ENCODE peak calls at places on chromosome 1, in six cellular contexts. One of them, this sample, is unnamed.

GRCh38 chr1:182392045-182393028 is 747 bp upstream of the GLUL start:
- DNase-seq in suprapubic skin: peak
- DNase-seq in RWPE1: peak
- DNase-seq in psoas muscle: no peak
- DNase-seq in GM12865: peak
- DNase-seq in lower lobe of right lung: peak
- DNase-seq in this sample: peak

GRCh38 chr1:159884296-159884695 is 15.7 kb downstream of the CFAP45 start:
- DNase-seq in suprapubic skin: no peak
- DNase-seq in RWPE1: no peak
- DNase-seq in psoas muscle: no peak
- DNase-seq in GM12865: no peak
- DNase-seq in lower lobe of right lung: no peak
- DNase-seq in this sample: no peak

GRCh38 chr1:47694011-47694890 is 256.4 kb downstream of the FOXD2 start:
- DNase-seq in suprapubic skin: peak
- DNase-seq in RWPE1: no peak
- DNase-seq in psoas muscle: no peak
- DNase-seq in GM12865: no peak
- DNase-seq in lower lobe of right lung: no peak
- DNase-seq in this sample: no peak

GRCh38 chr1:111220302-111220890 is 7.1 kb upstream of the CHI3L2 start:
- DNase-seq in suprapubic skin: no peak
- DNase-seq in RWPE1: no peak
- DNase-seq in psoas muscle: no peak
- DNase-seq in GM12865: peak
- DNase-seq in lower lobe of right lung: no peak
- DNase-seq in this sample: no peak

GRCh38 chr1:151839457-151840409 is at the start of gene C2CD4D:
- DNase-seq in suprapubic skin: no peak
- DNase-seq in RWPE1: peak
- DNase-seq in psoas muscle: no peak
- DNase-seq in GM12865: peak
- DNase-seq in lower lobe of right lung: peak
- DNase-seq in this sample: peak

GRCh38 chr1:48036693-48037386 is 39.7 kb upstream of the TRABD2B start:
- DNase-seq in suprapubic skin: no peak
- DNase-seq in RWPE1: no peak
- DNase-seq in psoas muscle: no peak
- DNase-seq in GM12865: no peak
- DNase-seq in lower lobe of right lung: no peak
- DNase-seq in this sample: no peak

GRCh38 chr1:240946926-240947325 is 335.0 kb upstream of the GREM2 start:
- DNase-seq in suprapubic skin: no peak
- DNase-seq in RWPE1: peak
- DNase-seq in psoas muscle: no peak
- DNase-seq in GM12865: peak
- DNase-seq in lower lobe of right lung: no peak
- DNase-seq in this sample: no peak

GRCh38 chr1:185499986-185500626 is 183.1 kb upstream of the IVNS1ABP start:
- DNase-seq in suprapubic skin: no peak
- DNase-seq in RWPE1: peak
- DNase-seq in psoas muscle: no peak
- DNase-seq in GM12865: no peak
- DNase-seq in lower lobe of right lung: no peak
- DNase-seq in this sample: no peak

GRCh38 chr1:15330028-15330427 is 79.7 kb upstream of the EFHD2 start:
- DNase-seq in suprapubic skin: no peak
- DNase-seq in RWPE1: peak
- DNase-seq in psoas muscle: no peak
- DNase-seq in GM12865: no peak
- DNase-seq in lower lobe of right lung: no peak
- DNase-seq in this sample: no peak

GRCh38 chr1:3918966-3919611 is 19.0 kb upstream of the C1orf174 start:
- DNase-seq in suprapubic skin: peak
- DNase-seq in RWPE1: no peak
- DNase-seq in psoas muscle: no peak
- DNase-seq in GM12865: no peak
- DNase-seq in lower lobe of right lung: peak
- DNase-seq in this sample: no peak

GRCh38 chr1:206739411-206740076 is 31.0 kb upstream of the IL19 start:
- DNase-seq in suprapubic skin: no peak
- DNase-seq in RWPE1: no peak
- DNase-seq in psoas muscle: no peak
- DNase-seq in GM12865: peak
- DNase-seq in lower lobe of right lung: no peak
- DNase-seq in this sample: no peak

GRCh38 chr1:32742132-32742947 is 39.8 kb upstream of the SYNC start:
- DNase-seq in suprapubic skin: no peak
- DNase-seq in RWPE1: peak
- DNase-seq in psoas muscle: no peak
- DNase-seq in GM12865: no peak
- DNase-seq in lower lobe of right lung: no peak
- DNase-seq in this sample: no peak

GRCh38 chr1:200150721-200151120 is 123.2 kb downstream of the NR5A2 start:
- DNase-seq in suprapubic skin: no peak
- DNase-seq in RWPE1: peak
- DNase-seq in psoas muscle: no peak
- DNase-seq in GM12865: peak
- DNase-seq in lower lobe of right lung: peak
- DNase-seq in this sample: no peak

GRCh38 chr1:51120629-51121028 is 18.6 kb downstream of the C1orf185 start:
- DNase-seq in suprapubic skin: no peak
- DNase-seq in RWPE1: no peak
- DNase-seq in psoas muscle: no peak
- DNase-seq in GM12865: no peak
- DNase-seq in lower lobe of right lung: no peak
- DNase-seq in this sample: no peak

GRCh38 chr1:9985001-9985400 is 12.0 kb upstream of the RBP7 start:
- DNase-seq in suprapubic skin: no peak
- DNase-seq in RWPE1: no peak
- DNase-seq in psoas muscle: no peak
- DNase-seq in GM12865: no peak
- DNase-seq in lower lobe of right lung: no peak
- DNase-seq in this sample: no peak

GRCh38 chr1:197736689-197737088 is 38.6 kb downstream of the DENND1B start:
- DNase-seq in suprapubic skin: no peak
- DNase-seq in RWPE1: peak
- DNase-seq in psoas muscle: no peak
- DNase-seq in GM12865: no peak
- DNase-seq in lower lobe of right lung: no peak
- DNase-seq in this sample: no peak

GRCh38 chr1:25594971-25595370 is 21.6 kb upstream of the MAN1C1 start:
- DNase-seq in suprapubic skin: no peak
- DNase-seq in RWPE1: no peak
- DNase-seq in psoas muscle: no peak
- DNase-seq in GM12865: no peak
- DNase-seq in lower lobe of right lung: no peak
- DNase-seq in this sample: no peak

GRCh38 chr1:25587290-25587689 is 29.3 kb upstream of the MAN1C1 start:
- DNase-seq in suprapubic skin: no peak
- DNase-seq in RWPE1: no peak
- DNase-seq in psoas muscle: no peak
- DNase-seq in GM12865: peak
- DNase-seq in lower lobe of right lung: no peak
- DNase-seq in this sample: no peak

GRCh38 chr1:25586181-25586588 is 30.4 kb upstream of the MAN1C1 start:
- DNase-seq in suprapubic skin: no peak
- DNase-seq in RWPE1: no peak
- DNase-seq in psoas muscle: no peak
- DNase-seq in GM12865: no peak
- DNase-seq in lower lobe of right lung: no peak
- DNase-seq in this sample: no peak

GRCh38 chr1:25590096-25590824 is 26.3 kb upstream of the MAN1C1 start:
- DNase-seq in suprapubic skin: no peak
- DNase-seq in RWPE1: no peak
- DNase-seq in psoas muscle: peak
- DNase-seq in GM12865: no peak
- DNase-seq in lower lobe of right lung: no peak
- DNase-seq in this sample: peak
- TF ChIP-seq CTCF in suprapubic skin: no peak
- TF ChIP-seq CTCF in RWPE1: no peak
- TF ChIP-seq CTCF in psoas muscle: no peak
- TF ChIP-seq CTCF in GM12865: no peak
- TF ChIP-seq CTCF in lower lobe of right lung: peak
- TF ChIP-seq CTCF in this sample: peak

GRCh38 chr1:156128749-156129682 is 14.5 kb downstream of the LMNA start:
- DNase-seq in suprapubic skin: no peak
- DNase-seq in RWPE1: no peak
- DNase-seq in psoas muscle: peak
- DNase-seq in GM12865: no peak
- DNase-seq in lower lobe of right lung: no peak
- DNase-seq in this sample: peak

GRCh38 chr1:156124557-156125483 is 10.3 kb downstream of the LMNA start:
- DNase-seq in suprapubic skin: no peak
- DNase-seq in RWPE1: no peak
- DNase-seq in psoas muscle: peak
- DNase-seq in GM12865: peak
- DNase-seq in lower lobe of right lung: peak
- DNase-seq in this sample: peak

GRCh38 chr1:156126701-156127534 is 12.4 kb downstream of the LMNA start:
- DNase-seq in suprapubic skin: no peak
- DNase-seq in RWPE1: no peak
- DNase-seq in psoas muscle: peak
- DNase-seq in GM12865: peak
- DNase-seq in lower lobe of right lung: peak
- DNase-seq in this sample: peak

GRCh38 chr1:156123356-156124196 is 9.1 kb downstream of the LMNA start:
- DNase-seq in suprapubic skin: peak
- DNase-seq in RWPE1: peak
- DNase-seq in psoas muscle: peak
- DNase-seq in GM12865: peak
- DNase-seq in lower lobe of right lung: peak
- DNase-seq in this sample: peak

GRCh38 chr1:156126043-156126700 is 11.7 kb downstream of the LMNA start:
- DNase-seq in suprapubic skin: peak
- DNase-seq in RWPE1: peak
- DNase-seq in psoas muscle: peak
- DNase-seq in GM12865: peak
- DNase-seq in lower lobe of right lung: peak
- DNase-seq in this sample: peak
- TF ChIP-seq CTCF in suprapubic skin: no peak
- TF ChIP-seq CTCF in RWPE1: peak
- TF ChIP-seq CTCF in psoas muscle: peak
- TF ChIP-seq CTCF in GM12865: peak
- TF ChIP-seq CTCF in lower lobe of right lung: peak
- TF ChIP-seq CTCF in this sample: peak

DNA sequence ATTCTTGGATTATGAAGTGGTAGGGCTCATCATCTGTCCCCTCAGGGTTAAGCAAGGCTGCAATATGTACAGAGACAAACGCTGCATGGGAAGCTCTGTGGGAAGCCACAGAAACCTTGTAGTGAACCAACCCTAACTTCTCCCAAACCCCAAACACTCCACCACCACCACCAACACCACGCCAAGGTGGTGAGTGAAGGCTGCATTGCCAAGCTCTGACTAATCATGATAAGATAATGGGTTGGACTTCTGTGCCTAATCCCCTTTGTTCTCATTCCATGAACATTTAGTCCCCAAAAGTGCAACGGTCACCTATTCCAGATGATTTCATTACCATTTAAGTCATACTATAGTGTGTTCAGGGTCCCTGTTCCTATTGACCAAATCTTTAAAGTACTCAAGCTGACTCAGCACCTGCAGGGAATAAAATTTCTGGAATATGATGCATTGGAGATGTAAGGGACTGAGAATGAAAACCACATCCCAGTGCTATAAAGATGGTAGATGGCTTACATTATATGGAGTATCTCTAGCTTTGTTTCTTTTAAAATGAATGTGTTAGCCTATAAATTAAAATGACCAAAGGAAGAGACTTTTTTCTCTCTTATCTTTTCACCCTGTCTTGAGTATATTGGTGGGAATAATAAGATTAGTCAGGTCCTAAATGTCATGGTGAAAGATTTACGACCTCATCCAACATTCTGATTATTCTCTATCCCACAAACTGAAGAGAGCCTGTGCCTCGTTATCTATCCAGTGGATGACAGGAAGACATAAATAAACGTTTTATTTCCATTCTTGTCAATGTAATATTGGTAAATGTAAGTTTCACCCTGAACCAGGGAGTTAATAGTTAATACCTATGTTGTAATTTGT is 22.6 kb upstream of the PLD5 start:
- DNase-seq in suprapubic skin: no peak
- DNase-seq in RWPE1: no peak
- DNase-seq in psoas muscle: no peak
- DNase-seq in GM12865: no peak
- DNase-seq in lower lobe of right lung: no peak
- DNase-seq in this sample: no peak
- TF ChIP-seq CTCF in suprapubic skin: no peak
- TF ChIP-seq CTCF in RWPE1: no peak
- TF ChIP-seq CTCF in psoas muscle: no peak
- TF ChIP-seq CTCF in GM12865: no peak
- TF ChIP-seq CTCF in lower lobe of right lung: no peak
- TF ChIP-seq CTCF in this sample: no peak

GRCh38 chr1:54848134-54848948 is 38.7 kb downstream of the DHCR24 start:
- DNase-seq in suprapubic skin: peak
- DNase-seq in RWPE1: no peak
- DNase-seq in psoas muscle: no peak
- DNase-seq in GM12865: no peak
- DNase-seq in lower lobe of right lung: no peak
- DNase-seq in this sample: no peak
- TF ChIP-seq CTCF in suprapubic skin: no peak
- TF ChIP-seq CTCF in RWPE1: no peak
- TF ChIP-seq CTCF in psoas muscle: no peak
- TF ChIP-seq CTCF in GM12865: no peak
- TF ChIP-seq CTCF in lower lobe of right lung: no peak
- TF ChIP-seq CTCF in this sample: no peak

DNA sequence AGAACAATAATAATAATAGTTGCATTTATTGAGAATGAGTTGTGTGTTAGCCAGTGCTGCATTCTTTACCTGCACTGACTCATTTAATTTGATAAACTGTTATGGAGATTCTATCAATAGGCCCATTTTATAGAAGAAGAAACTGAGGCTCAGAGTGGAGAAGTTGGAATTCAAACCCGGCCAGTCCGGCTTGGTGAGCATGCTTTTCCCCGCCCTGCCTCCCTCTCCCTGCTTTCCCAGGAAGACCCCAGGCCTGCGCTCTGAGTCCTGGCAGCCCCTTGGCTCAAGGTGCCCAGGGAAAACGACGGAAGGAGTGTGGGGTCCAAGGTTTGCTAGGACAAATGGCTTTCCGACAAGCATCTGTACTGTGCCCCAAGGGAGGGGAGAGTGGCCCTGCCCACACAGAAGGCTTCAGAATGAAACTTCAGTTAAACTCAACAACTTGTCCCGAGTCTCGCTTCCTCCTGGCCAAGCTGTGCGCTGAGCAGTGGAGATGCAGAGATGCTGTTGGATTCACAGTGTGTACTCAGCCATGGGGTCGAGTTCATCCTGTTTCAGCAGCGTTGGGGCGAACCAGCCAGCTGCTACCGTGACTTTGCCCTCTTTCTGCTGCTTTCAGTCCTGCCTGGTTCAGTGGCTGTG is 23.3 kb upstream of the PADI6 start:
- DNase-seq in suprapubic skin: no peak
- DNase-seq in RWPE1: no peak
- DNase-seq in psoas muscle: no peak
- DNase-seq in GM12865: peak
- DNase-seq in lower lobe of right lung: peak
- DNase-seq in this sample: no peak
- TF ChIP-seq CTCF in suprapubic skin: no peak
- TF ChIP-seq CTCF in RWPE1: no peak
- TF ChIP-seq CTCF in psoas muscle: no peak
- TF ChIP-seq CTCF in GM12865: no peak
- TF ChIP-seq CTCF in lower lobe of right lung: no peak
- TF ChIP-seq CTCF in this sample: no peak